ENCODE peak calls at places on chromosomes 13 and 19, in nine cellular contexts. Q, E, C, D, M, Y, G, A and O are unnamed samples.

GRCh38 chr13:21039097-21039800 is 22.1 kb downstream of the LATS2 start:
- DNase-seq in Q (no peak), C (no peak), E (no peak), M (no peak), A (no peak), D (no peak), Y (no peak), G (no peak), O (no peak)

GRCh38 chr19:7657047-7657779 is 11.6 kb upstream of the RETN start:
- DNase-seq in C (no peak), A (no peak), M (no peak), G (peak), Y (no peak), Q (no peak), E (no peak), D (peak), O (no peak)

GRCh38 chr13:39875583-39875982 is 220.1 kb downstream of the COG6 start:
- DNase-seq in M (no peak), D (no peak), Q (no peak), C (no peak), E (no peak), G (no peak), Y (no peak), A (no peak), O (no peak)

GRCh38 chr13:28392428-28392827 is 102.5 kb downstream of the FLT1 start:
- DNase-seq in Q (no peak), M (no peak), D (no peak), A (no peak), E (no peak), G (no peak), C (no peak), Y (no peak), O (no peak)

GRCh38 chr19:33448159-33448516 is 73.5 kb downstream of the PEPD start:
- DNase-seq in D (no peak), Y (no peak), E (no peak), C (no peak), A (no peak), G (no peak), Q (no peak), M (no peak), O (no peak)

GRCh38 chr19:1171755-1172352 is 2.2 kb downstream of the SBNO2 start:
- DNase-seq in M (no peak), C (no peak), D (no peak), E (no peak), Y (no peak), G (no peak), Q (no peak), A (no peak), O (peak)

GRCh38 chr13:94154362-94154761 is 325.1 kb downstream of the DCT start:
- DNase-seq in M (no peak), E (no peak), Y (no peak), A (no peak), G (no peak), D (no peak), C (no peak), Q (no peak), O (no peak)

GRCh38 chr13:46516624-46517318 is 36.2 kb upstream of the LRCH1 start:
- DNase-seq in A (no peak), M (no peak), Y (peak), Q (no peak), G (no peak), E (no peak), C (no peak), D (no peak), O (peak)

GRCh38 chr19:47486900-47487299 is 2.9 kb upstream of the KPTN start:
- DNase-seq in D (no peak), A (no peak), M (no peak), E (no peak), Y (no peak), Q (no peak), C (no peak), G (no peak), O (no peak)

GRCh38 chr19:18839465-18840287 is 7.9 kb downstream of the UPF1 start:
- DNase-seq in D (no peak), Q (no peak), A (no peak), C (no peak), E (no peak), G (no peak), Y (no peak), M (no peak), O (no peak)

GRCh38 chr19:8515317-8515716 is 1.4 kb upstream of the ZNF414 start:
- DNase-seq in A (peak), C (no peak), E (no peak), Y (no peak), G (peak), Q (no peak), M (no peak), D (peak), O (no peak)

GRCh38 chr13:79678100-79678499 is 197.1 kb downstream of the NDFIP2 start:
- DNase-seq in Q (no peak), C (no peak), E (no peak), A (no peak), G (no peak), D (no peak), Y (no peak), M (no peak), O (no peak)

GRCh38 chr13:64798422-64798821 is 2431.7 kb downstream of the PCDH9 start:
- DNase-seq in D (no peak), Q (no peak), E (no peak), A (no peak), G (no peak), C (no peak), Y (no peak), M (no peak), O (no peak)

GRCh38 chr13:106426909-106427308 is 108.6 kb downstream of the EFNB2 start:
- DNase-seq in M (no peak), E (no peak), Q (no peak), G (no peak), A (no peak), C (no peak), Y (no peak), D (no peak), O (no peak)

GRCh38 chr19:18699403-18700054 is 16.0 kb downstream of the CRTC1 start:
- DNase-seq in C (no peak), A (no peak), E (no peak), D (no peak), G (no peak), Q (no peak), Y (no peak), M (no peak), O (no peak)

GRCh38 chr19:11420429-11420893 is 1.3 kb upstream of the RGL3 start:
- DNase-seq in Q (no peak), Y (no peak), D (no peak), M (no peak), G (no peak), E (peak), A (no peak), C (no peak), O (no peak)

GRCh38 chr19:45404557-45405434 is at the start of gene PPP1R13L:
- DNase-seq in G (peak), M (peak), Q (no peak), C (peak), D (peak), A (peak), E (peak), Y (no peak), O (peak)

GRCh38 chr13:100454876-100455275 is 133.7 kb downstream of the GGACT start:
- DNase-seq in C (no peak), Q (peak), E (no peak), A (no peak), G (no peak), D (no peak), Y (no peak), M (no peak), O (no peak)

GRCh38 chr19:1923319-1923718 is 17.7 kb upstream of the CSNK1G2 start:
- DNase-seq in A (peak), C (no peak), M (peak), E (no peak), Y (no peak), D (no peak), G (no peak), Q (no peak), O (no peak)

GRCh38 chr19:36032251-36033104 is at the start of gene CLIP3:
- DNase-seq in Y (peak), A (peak), D (peak), C (peak), G (peak), E (peak), M (peak), Q (no peak), O (peak)

GRCh38 chr13:26558912-26559485 is 1.5 kb downstream of the WASF3 start:
- DNase-seq in M (no peak), Y (no peak), Q (no peak), A (no peak), C (no peak), E (no peak), D (no peak), G (no peak), O (no peak)

GRCh38 chr13:98576215-98576945 is 527 bp downstream of the STK24 start:
- DNase-seq in Y (peak), M (peak), Q (no peak), D (peak), G (no peak), C (no peak), A (peak), E (no peak), O (peak)

GRCh38 chr13:88074794-88075509 is 403.8 kb downstream of the SLITRK5 start:
- DNase-seq in Q (no peak), Y (no peak), A (no peak), C (no peak), G (no peak), D (no peak), E (no peak), M (no peak), O (no peak)

GRCh38 chr19:41436664-41436951 is 3.1 kb downstream of the DMAC2 start:
- DNase-seq in G (no peak), Y (no peak), A (no peak), D (no peak), M (no peak), C (no peak), E (no peak), Q (no peak), O (no peak)

GRCh38 chr19:41753936-41754529 is 1.3 kb upstream of the CEACAM6 start:
- DNase-seq in D (peak), E (peak), G (peak), C (peak), A (peak), Q (peak), M (peak), Y (peak), O (peak)